ENCODE peak calls at places on chromosome 6, in ten cellular contexts. B is nephron progenitor cell; K is endothelial cell; V is CD8-positive, alpha-beta T cell; G is neural crest cell; C is psoas muscle; Z is upper lobe of left lung; I is epithelial cell of esophagus; W is mucosa of descending colon; J is fibroblast of the aortic adventitia. A is an unnamed sample.

GRCh38 chr6:133426038-133426437 is 184.9 kb downstream of the EYA4 start:
- DNase-seq in C (no peak), J (no peak), I (no peak), B (no peak), Z (no peak), V (no peak), W (no peak), K (no peak), G (no peak), A (no peak)

GRCh38 chr6:150723857-150724256 is 124.2 kb downstream of the PLEKHG1 start:
- DNase-seq in B (no peak), J (no peak), V (no peak), G (no peak), W (no peak), K (no peak), C (no peak), Z (no peak), I (peak), A (no peak)

GRCh38 chr6:33983721-33984465 is 162.0 kb downstream of the GRM4 start:
- DNase-seq in G (no peak), Z (no peak), W (no peak), V (no peak), J (no peak), B (no peak), I (no peak), C (no peak), K (no peak), A (no peak)

GRCh38 chr6:5763407-5763806 is 243.3 kb downstream of the NRN1 start:
- DNase-seq in K (no peak), J (peak), Z (no peak), B (no peak), C (no peak), G (no peak), I (no peak), W (no peak), V (no peak), A (no peak)

GRCh38 chr6:130796313-130796905 is 30.8 kb upstream of the SMLR1 start:
- DNase-seq in V (no peak), W (no peak), I (peak), Z (no peak), J (peak), K (no peak), C (no peak), G (no peak), B (no peak), A (peak)

GRCh38 chr6:4208158-4208557 is 72.8 kb upstream of the ECI2 start:
- DNase-seq in G (no peak), I (no peak), W (no peak), K (no peak), C (no peak), J (peak), B (no peak), V (no peak), Z (no peak), A (no peak)

GRCh38 chr6:88050140-88050818 is 2.6 kb downstream of the SPACA1 start:
- DNase-seq in C (no peak), J (no peak), B (no peak), V (no peak), I (no peak), Z (no peak), G (no peak), W (no peak), K (no peak), A (no peak)

GRCh38 chr6:14276667-14277404 is 159.3 kb downstream of the CD83 start:
- DNase-seq in C (no peak), G (no peak), K (no peak), W (no peak), J (peak), I (no peak), B (no peak), V (no peak), Z (no peak), A (no peak)

GRCh38 chr6:126107475-126108121 is 121.3 kb downstream of the TRMT11 start:
- DNase-seq in C (no peak), W (peak), B (no peak), K (no peak), G (no peak), I (no peak), Z (no peak), V (no peak), J (peak), A (peak)

GRCh38 chr6:47072667-47073066 is 30.5 kb upstream of the ADGRF1 start:
- DNase-seq in Z (no peak), W (no peak), J (no peak), C (no peak), G (no peak), V (no peak), B (no peak), I (no peak), K (no peak), A (no peak)

GRCh38 chr6:45946352-45946751 is 69.3 kb downstream of the CLIC5 start:
- DNase-seq in J (peak), B (no peak), G (no peak), V (no peak), K (peak), Z (no peak), W (no peak), C (peak), I (no peak), A (peak)

GRCh38 chr6:148736779-148737412 is 9.9 kb upstream of the UST start:
- DNase-seq in V (no peak), B (no peak), G (no peak), Z (no peak), W (no peak), K (no peak), C (no peak), J (no peak), I (peak), A (no peak)

GRCh38 chr6:111105578-111105977 is 18.3 kb downstream of the SLC16A10 start:
- DNase-seq in G (no peak), K (no peak), Z (peak), V (no peak), J (no peak), B (no peak), I (peak), C (peak), W (peak), A (peak)

GRCh38 chr6:45558858-45559257 is 181.1 kb upstream of the SUPT3H start:
- DNase-seq in J (no peak), G (no peak), V (no peak), Z (no peak), I (no peak), C (no peak), K (no peak), B (no peak), W (no peak), A (no peak)

GRCh38 chr6:168221000-168221399 is 98.6 kb downstream of the DACT2 start:
- DNase-seq in Z (no peak), K (no peak), C (no peak), B (no peak), V (no peak), I (no peak), G (no peak), J (no peak), W (no peak), A (no peak)

GRCh38 chr6:143838395-143838794 is 4.7 kb upstream of the LTV1 start:
- DNase-seq in K (no peak), I (no peak), J (no peak), G (no peak), C (no peak), V (no peak), B (no peak), W (peak), Z (no peak), A (no peak)

GRCh38 chr6:99282479-99283062 is 66.9 kb downstream of the FAXC start:
- DNase-seq in G (no peak), C (no peak), K (no peak), Z (no peak), W (no peak), B (no peak), J (peak), I (peak), V (no peak), A (peak)

GRCh38 chr6:23027281-23027680 is 457.9 kb downstream of the HDGFL1 start:
- DNase-seq in G (no peak), V (no peak), C (no peak), B (no peak), I (peak), Z (no peak), K (no peak), J (no peak), W (no peak), A (no peak)

GRCh38 chr6:23036401-23036983 is 467.1 kb downstream of the HDGFL1 start:
- DNase-seq in C (no peak), K (no peak), W (no peak), B (no peak), Z (no peak), I (no peak), V (no peak), G (no peak), J (no peak), A (no peak)

GRCh38 chr6:23031986-23032385 is 462.6 kb downstream of the HDGFL1 start:
- DNase-seq in Z (no peak), I (peak), V (no peak), J (no peak), G (no peak), C (no peak), K (no peak), W (no peak), B (no peak), A (peak)
- TF ChIP-seq CTCF in Z (no peak), I (no peak), V (no peak), J (no peak), G (no peak), C (no peak), K (no peak), W (no peak), B (no peak), A (no peak)

GRCh38 chr6:96391776-96392175 is 129.8 kb upstream of the UFL1 start:
- DNase-seq in K (peak), W (peak), C (no peak), Z (peak), J (no peak), B (peak), G (peak), V (no peak), I (peak), A (no peak)

GRCh38 chr6:96394727-96395126 is 126.9 kb upstream of the UFL1 start:
- DNase-seq in C (no peak), J (no peak), I (peak), K (peak), B (no peak), W (no peak), Z (no peak), G (no peak), V (no peak), A (no peak)
- TF ChIP-seq CTCF in C (no peak), J (no peak), I (peak), K (no peak), B (peak), W (no peak), Z (no peak), G (peak), V (no peak), A (no peak)

GRCh38 chr6:74167506-74167905 is 471.5 kb downstream of the CD109 start:
- DNase-seq in I (no peak), G (no peak), J (no peak), Z (no peak), W (no peak), K (no peak), V (no peak), B (no peak), C (no peak), A (no peak)
- TF ChIP-seq CTCF in I (no peak), G (no peak), J (no peak), Z (no peak), W (no peak), K (no peak), V (no peak), B (no peak), C (no peak), A (no peak)

DNA sequence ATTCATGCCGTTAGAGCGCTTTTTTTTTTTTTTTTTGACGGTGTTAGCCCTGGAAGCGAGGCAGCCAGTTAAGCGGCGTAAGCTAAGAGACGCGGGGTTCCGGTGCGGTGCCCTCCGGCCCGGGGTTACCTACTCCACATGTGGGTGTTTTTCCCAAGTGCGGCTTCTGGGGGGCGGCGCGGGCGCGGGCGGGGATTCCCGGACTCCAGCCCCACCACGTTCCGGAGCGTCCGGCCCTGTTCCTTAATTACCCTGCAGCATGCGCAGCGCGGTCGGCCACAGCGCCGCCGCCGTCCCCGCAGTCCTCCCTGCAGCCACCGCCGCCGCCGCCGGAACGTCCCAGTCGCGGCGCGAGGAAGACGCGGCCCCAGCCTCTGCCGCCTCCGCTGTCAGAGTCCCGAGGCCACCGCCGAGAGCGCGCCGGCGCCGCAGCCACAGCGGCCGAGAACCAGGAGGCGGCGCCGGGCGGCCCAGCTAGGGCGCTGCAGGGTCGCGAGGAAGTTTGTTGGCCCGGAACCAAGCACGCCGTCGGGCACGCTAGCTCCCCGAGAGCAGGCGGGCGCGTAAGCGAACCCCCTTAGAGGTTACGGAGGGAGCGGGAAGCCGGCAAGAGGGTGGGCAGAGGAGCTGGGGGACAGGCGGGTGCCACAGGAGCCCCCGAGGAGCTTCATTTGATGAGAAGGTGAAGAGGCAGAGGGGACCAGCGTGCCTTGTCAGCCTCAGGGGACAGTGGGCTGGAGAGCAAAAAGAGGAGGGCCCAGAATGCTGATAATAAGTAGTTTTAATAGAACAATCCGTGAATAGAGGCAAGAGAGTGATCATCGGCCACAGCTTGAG is 937 bp downstream of the COL19A1 start:
- DNase-seq in C (peak), G (peak), Z (peak), B (peak), I (peak), J (peak), V (peak), W (peak), K (peak), A (peak)
- TF ChIP-seq CTCF in C (peak), G (peak), Z (no peak), B (peak), I (peak), J (peak), V (no peak), W (no peak), K (no peak), A (no peak)

GRCh38 chr6:169930799-169931198 is 179.4 kb downstream of the ERMARD start:
- DNase-seq in W (no peak), Z (no peak), K (no peak), C (no peak), J (no peak), B (no peak), G (no peak), V (no peak), I (peak), A (no peak)
- TF ChIP-seq CTCF in W (no peak), Z (no peak), K (no peak), C (no peak), J (no peak), B (no peak), G (no peak), V (peak), I (peak), A (no peak)